ENCODE peak calls at places on chromosomes 4 and X, in five cellular contexts. B is tibial artery; V is left ventricle myocardium inferior; U is right atrium auricular region; C is effector memory CD4-positive, alpha-beta T cell. W is an unnamed sample. For H3K9me3, the result is how much of the 10 kb centered on the place peaks cover.

GRCh38 chr4:38696697-38697096 is 32.7 kb downstream of the KLF3 start:
- DNase-seq in B (no peak), V (no peak), U (no peak), C (no peak), W (no peak)

GRCh38 chrX:45056428-45057145 is 144.1 kb downstream of the DIPK2B start:
- DNase-seq in B (no peak), V (no peak), U (no peak), C (no peak), W (no peak)

GRCh38 chr4:26267087-26267486 is 53.7 kb upstream of the RBPJ start:
- DNase-seq in B (peak), V (peak), U (peak), C (no peak), W (peak)

GRCh38 chr4:8616831-8617230 is 24.3 kb downstream of the CPZ start:
- DNase-seq in B (peak), V (no peak), U (no peak), C (no peak), W (no peak)

GRCh38 chr4:145440292-145441007 is 41.2 kb upstream of the SMAD1 start:
- DNase-seq in B (no peak), V (no peak), U (no peak), C (no peak), W (no peak)

GRCh38 chrX:65871671-65872311 is 168.1 kb downstream of the VSIG4 start:
- DNase-seq in B (no peak), V (no peak), U (no peak), C (no peak), W (no peak)

GRCh38 chr4:100823066-100823992 is 305.5 kb upstream of the EMCN start:
- DNase-seq in B (no peak), V (no peak), U (no peak), C (no peak), W (no peak)

GRCh38 chr4:145828802-145829485 is 109.7 kb downstream of the ZNF827 start:
- DNase-seq in B (no peak), V (no peak), U (no peak), C (no peak), W (no peak)

GRCh38 chr4:89249716-89250361 is 57.8 kb downstream of the GPRIN3 start:
- DNase-seq in B (no peak), V (no peak), U (no peak), C (no peak), W (no peak)

DNA sequence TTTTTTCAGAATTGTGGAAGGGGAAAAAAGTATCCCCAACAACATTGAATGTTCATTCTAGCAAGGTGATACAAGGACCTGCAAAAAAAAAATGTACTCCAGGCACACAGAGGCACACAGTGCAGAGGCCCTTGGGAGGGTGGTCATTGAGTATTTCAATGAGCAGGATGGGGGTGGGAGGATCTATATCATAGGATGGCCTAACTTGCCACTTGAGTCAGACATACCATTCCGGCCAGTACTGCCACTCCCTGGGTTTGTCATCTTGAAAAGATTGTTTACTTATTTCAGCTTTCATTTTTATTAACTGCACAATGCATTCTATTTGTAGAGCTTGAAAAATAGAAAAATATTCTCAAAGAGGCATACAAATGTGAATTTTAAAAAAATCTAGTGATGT is 18.7 kb downstream of the ZNF595 start:
- DNase-seq in B (no peak), V (no peak), U (no peak), C (no peak), W (no peak)
- H3K9me3 ChIP-seq in B (half or more), V (half or more), U (half or more), C (under half), W (half or more)

DNA sequence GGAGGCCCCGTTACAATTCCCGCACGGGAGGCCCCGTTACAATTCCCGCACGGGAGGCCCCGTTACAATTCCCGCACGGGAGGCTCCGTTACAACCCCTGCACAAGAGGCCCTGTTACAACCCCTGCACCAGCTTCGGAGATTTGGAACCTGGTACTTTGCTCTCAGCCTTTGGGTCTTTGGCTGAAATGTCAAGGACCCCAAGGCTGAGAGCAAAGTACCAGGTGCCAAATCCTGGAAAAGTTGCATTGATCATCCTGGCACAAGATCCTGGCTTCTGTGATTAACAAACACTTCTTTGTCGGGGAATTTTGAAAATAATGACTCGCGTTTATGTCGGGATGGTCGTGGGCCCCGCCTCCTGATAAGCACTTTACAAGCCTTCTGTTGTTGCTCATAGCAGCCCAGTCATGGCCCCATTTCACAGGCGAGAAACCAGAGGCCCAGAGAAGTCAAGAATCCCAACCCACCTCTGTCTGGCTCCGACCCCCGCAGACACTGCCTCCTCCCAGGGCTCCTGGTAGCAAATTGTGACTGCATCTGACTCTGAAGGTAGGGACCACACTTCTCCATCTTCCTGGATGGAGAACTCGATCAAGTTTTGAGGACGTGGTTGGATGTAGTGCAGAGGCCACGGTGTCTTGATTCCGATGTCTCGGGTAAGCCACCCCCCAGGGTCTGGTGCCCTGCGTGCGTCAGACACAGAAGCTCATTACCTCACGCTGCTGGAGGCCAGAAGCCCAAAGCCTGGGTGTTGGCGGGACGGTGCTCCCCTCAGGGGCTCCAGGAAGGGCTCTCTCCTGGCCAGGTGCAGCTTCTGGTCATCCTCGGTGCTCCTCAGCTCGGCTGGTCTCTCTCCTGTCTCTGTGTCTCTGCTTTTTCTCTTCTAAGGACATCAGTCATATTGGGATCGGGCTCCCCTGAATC is 60.3 kb downstream of the ADRA2C start:
- DNase-seq in B (no peak), V (no peak), U (no peak), C (no peak), W (no peak)
- H3K9me3 ChIP-seq in B (under half), V (under half), U (under half), C (under half), W (under half)

DNA sequence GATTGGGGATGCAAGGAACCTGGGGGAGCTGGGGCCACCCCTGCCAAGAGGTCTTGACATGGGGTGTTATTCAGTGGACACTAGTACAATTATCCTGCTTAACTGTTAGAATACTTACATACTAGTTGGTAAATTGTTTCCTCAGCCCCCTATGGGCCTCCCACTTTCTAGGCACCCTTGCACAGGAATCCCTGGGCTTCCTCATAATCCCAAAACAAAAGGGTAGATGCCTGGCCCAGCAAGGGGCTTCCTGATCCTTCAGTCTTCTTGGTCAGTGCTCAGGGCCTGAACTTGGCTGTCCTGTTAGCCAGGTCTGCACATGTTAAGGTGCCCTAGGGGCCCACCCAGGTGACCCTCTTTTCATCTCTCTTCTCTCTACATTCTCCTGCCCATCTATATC is 48.7 kb upstream of the MSX1 start:
- DNase-seq in B (no peak), V (no peak), U (no peak), C (no peak), W (no peak)
- H3K9me3 ChIP-seq in B (under half), V (under half), U (under half), C (under half), W (under half)

GRCh38 chr4:113732-114131 is 10.6 kb upstream of the ZNF718 start:
- DNase-seq in B (no peak), V (no peak), U (no peak), C (no peak), W (no peak)

GRCh38 chr4:107083-107443 is 17.2 kb upstream of the ZNF718 start:
- DNase-seq in B (no peak), V (no peak), U (no peak), C (no peak), W (no peak)

GRCh38 chr4:112771-113170 is 11.5 kb upstream of the ZNF718 start:
- DNase-seq in B (no peak), V (no peak), U (no peak), C (no peak), W (no peak)

DNA sequence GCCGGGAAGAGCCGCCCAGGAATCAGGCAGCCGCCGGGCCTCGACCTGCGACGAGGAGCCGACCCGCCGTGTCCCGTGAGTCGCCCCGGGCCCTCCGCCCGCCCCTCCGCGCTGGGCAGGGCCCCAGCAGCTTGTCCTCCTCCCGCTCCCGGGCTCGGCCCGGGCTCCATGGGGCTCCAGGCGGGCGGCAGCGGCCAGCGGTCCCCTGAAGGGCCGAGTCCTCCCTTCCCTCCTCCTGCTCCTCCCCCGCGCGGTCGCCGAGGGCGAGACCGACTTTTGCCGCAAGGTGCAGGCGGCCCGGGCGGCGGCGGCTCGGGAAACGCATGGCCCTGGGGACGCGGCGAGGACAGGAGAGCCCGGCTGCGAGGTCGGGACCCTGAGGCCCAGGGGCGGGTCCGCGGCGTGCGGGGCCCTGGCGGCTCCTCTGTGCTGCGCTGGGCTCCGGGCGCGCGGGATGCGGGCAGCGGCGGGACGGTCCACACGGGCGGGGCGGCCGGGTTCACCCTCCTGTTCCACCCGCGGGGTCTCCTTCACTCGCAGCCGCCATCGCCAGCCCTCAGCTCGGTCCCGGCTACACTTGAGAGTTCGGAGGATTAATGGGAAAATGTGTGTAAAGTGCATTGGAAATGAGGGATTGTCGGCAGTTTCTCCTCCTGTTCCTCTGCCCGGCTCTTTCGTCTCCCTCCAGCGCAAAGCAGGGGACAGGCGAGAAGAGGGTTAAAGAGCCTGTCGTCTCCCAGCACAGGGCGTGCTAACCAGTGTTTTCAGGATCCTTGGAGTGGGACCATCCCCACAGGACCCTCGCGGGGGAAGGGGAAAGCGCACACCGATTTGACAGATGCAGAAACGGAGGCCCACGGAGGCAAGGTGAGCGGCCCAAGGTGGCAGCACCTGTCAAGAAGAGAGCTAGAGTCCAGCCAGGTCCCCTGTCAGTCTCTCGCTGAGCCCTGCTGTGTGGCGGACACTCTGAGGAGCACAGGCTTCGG is 16.6 kb upstream of the ZNF718 start:
- DNase-seq in B (no peak), V (no peak), U (no peak), C (no peak), W (no peak)
- H3K9me3 ChIP-seq in B (half or more), V (under half), U (under half), C (under half), W (half or more)

GRCh38 chrX:143581260-143581659 is 54.6 kb downstream of the SLITRK4 start:
- DNase-seq in B (no peak), V (no peak), U (no peak), C (no peak), W (no peak)

GRCh38 chrX:143580266-143580665 is 55.6 kb downstream of the SLITRK4 start:
- DNase-seq in B (no peak), V (no peak), U (no peak), C (no peak), W (no peak)
- H3K9me3 ChIP-seq in B (under half), V (under half), U (under half), C (under half), W (under half)

GRCh38 chr4:61889117-61889516 is 689.0 kb downstream of the ADGRL3 start:
- DNase-seq in B (no peak), V (no peak), U (no peak), C (no peak), W (no peak)
- H3K9me3 ChIP-seq in B (under half), V (under half), U (under half), C (under half), W (under half)

GRCh38 chrX:55486736-55487135 is 2.9 kb downstream of the USP51 start:
- DNase-seq in B (no peak), V (no peak), U (no peak), C (no peak), W (no peak)
- H3K9me3 ChIP-seq in B (under half), V (under half), U (under half), C (under half), W (under half)

DNA sequence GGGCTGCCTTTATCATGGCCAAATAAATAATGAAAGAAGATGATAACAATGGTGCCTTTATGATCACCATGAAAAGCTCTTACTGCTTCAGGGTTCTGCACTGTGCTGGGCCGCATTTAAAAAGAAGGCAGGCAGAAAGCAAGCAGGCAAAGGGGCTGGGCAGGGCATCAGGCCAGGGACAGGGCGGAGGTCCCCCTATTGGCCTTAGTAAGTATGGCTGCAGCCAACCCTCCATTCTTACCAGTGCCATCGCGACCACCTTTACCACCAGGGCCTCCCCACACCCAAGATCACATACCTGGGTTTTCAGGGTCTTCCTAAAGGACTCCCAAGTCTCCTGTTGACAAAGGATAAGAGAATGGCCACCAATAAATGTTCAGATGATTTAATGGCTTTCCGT is 38.9 kb downstream of the CNGA2 start:
- DNase-seq in B (no peak), V (no peak), U (peak), C (no peak), W (no peak)
- H3K9me3 ChIP-seq in B (under half), V (under half), U (under half), C (under half), W (under half)